ENCODE peak calls at places on chromosomes 16 and 17, in four cellular contexts. V is astrocyte of the spinal cord; W is RWPE1; O is stimulated activated CD4-positive, alpha-beta T cell treated with anti-CD3 and anti-CD28 coated beads, Interleukin-2, amount 100 ng/mL, for 48 hours. I is an unnamed sample.

GRCh38 chr16:56629531-56629930 is 2.9 kb upstream of the MT1M start:
- DNase-seq in W (no peak), O (no peak), V (no peak), I (no peak)

GRCh38 chr16:69839798-69840409 is 77.8 kb downstream of the WWP2 start:
- DNase-seq in O (no peak), W (no peak), V (peak; percentile 34), I (no peak)

GRCh38 chr17:77512062-77512946 is 371.5 kb downstream of the SEC14L1 start:
- DNase-seq in O (no peak), V (no peak), W (no peak), I (no peak)

GRCh38 chr16:57000271-57001025 is 11.1 kb downstream of the NLRC5 start:
- DNase-seq in V (peak; percentile 94), W (peak; percentile 80), O (peak; percentile 58), I (peak; percentile 44)

GRCh38 chr17:60594747-60595146 is 5.2 kb upstream of the PPM1D start:
- DNase-seq in V (no peak), W (no peak), O (no peak), I (no peak)

GRCh38 chr17:45876539-45876938 is 17.8 kb upstream of the MAPT start:
- DNase-seq in W (no peak), O (no peak), V (no peak), I (no peak)

GRCh38 chr17:60165976-60166375 is 16.2 kb downstream of the CA4 start:
- DNase-seq in O (no peak), V (no peak), W (no peak), I (no peak)

GRCh38 chr17:6231886-6232767 is 161.9 kb downstream of the WSCD1 start:
- DNase-seq in V (peak; percentile 66), W (peak; percentile 84), O (no peak), I (no peak)

GRCh38 chr17:79690988-79691836 is 39.5 kb upstream of the ENPP7 start:
- DNase-seq in W (no peak), O (no peak), V (no peak), I (no peak)

GRCh38 chr16:66128363-66128725 is 238.1 kb upstream of the CDH5 start:
- DNase-seq in V (no peak), O (no peak), W (no peak), I (no peak)

GRCh38 chr16:83935858-83936255 is 17.2 kb upstream of the OSGIN1 start:
- DNase-seq in V (no peak), O (no peak), W (no peak), I (no peak)

GRCh38 chr16:10971560-10971961 is 27.2 kb downstream of the CLEC16A start:
- DNase-seq in O (peak; percentile 44), V (peak; percentile 89), W (peak; percentile 60), I (no peak)

GRCh38 chr17:7478276-7479138 is 924 bp downstream of the ZBTB4 start:
- DNase-seq in O (no peak), V (peak; percentile 24), W (peak; percentile 52), I (peak; percentile 34)

GRCh38 chr17:2403044-2403443 is 2.2 kb upstream of the MNT start:
- DNase-seq in W (no peak), V (no peak), O (no peak), I (no peak)

GRCh38 chr17:21330436-21331160 is 45.6 kb upstream of the KCNJ12 start:
- DNase-seq in O (no peak), W (no peak), V (no peak), I (no peak)

GRCh38 chr17:6642592-6642991 is 1.7 kb downstream of the TXNDC17 start:
- DNase-seq in W (peak; percentile 62), O (no peak), V (no peak), I (no peak)

GRCh38 chr17:50521517-50521916 is 11.0 kb upstream of the EPN3 start:
- DNase-seq in W (no peak), V (no peak), O (no peak), I (no peak)

GRCh38 chr16:70377782-70378181 is 31.1 kb downstream of the DDX19A start:
- DNase-seq in W (no peak), V (no peak), O (no peak), I (no peak)

GRCh38 chr17:70138309-70138865 is 30.9 kb upstream of the KCNJ2 start:
- DNase-seq in V (no peak), O (no peak), W (no peak), I (no peak)

GRCh38 chr17:79183221-79184158 is 108.9 kb downstream of the ENGASE start:
- DNase-seq in O (no peak), W (no peak), V (no peak), I (no peak)

GRCh38 chr17:81027591-81028505 is 7.1 kb upstream of the BAIAP2 start:
- DNase-seq in O (no peak), V (no peak), W (no peak), I (no peak)

GRCh38 chr17:17561408-17562144 is 29.9 kb downstream of the PEMT start:
- DNase-seq in V (no peak), W (peak; percentile 60), O (no peak), I (no peak)

GRCh38 chr17:74417178-74418045 is 14.5 kb upstream of the GPRC5C start:
- DNase-seq in V (no peak), O (no peak), W (peak; percentile 79), I (no peak)

GRCh38 chr17:33778505-33779398 is 476.3 kb upstream of the CCL2 start:
- DNase-seq in V (peak; percentile 62), O (peak; percentile 14), W (peak; percentile 64), I (peak; percentile 10)

GRCh38 chr16:87581867-87582220 is 20.5 kb upstream of the JPH3 start:
- DNase-seq in V (peak; percentile 96), O (no peak), W (peak; percentile 94), I (no peak)

GRCh38 chr17:28547623-28548416 is 4.6 kb downstream of the UNC119 start:
- DNase-seq in V (peak; percentile 60), W (peak; percentile 72), O (peak; percentile 81), I (peak; percentile 51)

GRCh38 chr17:27362909-27363308 is 69.0 kb downstream of the WSB1 start:
- DNase-seq in O (no peak), W (no peak), V (no peak), I (no peak)

GRCh38 chr16:19008245-19008644 is 24.5 kb downstream of the TMC7 start:
- DNase-seq in O (no peak), W (peak; percentile 57), V (peak; percentile 84), I (no peak)

GRCh38 chr17:40092581-40092980 is 7.8 kb downstream of the NR1D1 start:
- DNase-seq in V (no peak), W (no peak), O (no peak), I (no peak)

I was measured in activated T-cell treated with anti-CD3 and anti-CD28 coated beads for 24 hours.